ENCODE peak calls at places on chromosomes 3 and 15, in five cellular contexts. One of them, this sample, is unnamed.
A peak's percentile ranks its signal among the peaks of the same experiment; 100 is the strongest.

GRCh38 chr3:150184426-150185071 is 213.9 kb upstream of the PFN2 start:
- DNase-seq in fibroblast of lung: peak; percentile 13
- DNase-seq in CD8-positive, alpha-beta T cell: no peak
- DNase-seq in adrenal gland: no peak
- DNase-seq in mucosa of descending colon: no peak
- DNase-seq in this sample: no peak

GRCh38 chr3:190265795-190266194 is 56.5 kb downstream of the CLDN1 start:
- DNase-seq in fibroblast of lung: peak; percentile 82
- DNase-seq in CD8-positive, alpha-beta T cell: no peak
- DNase-seq in adrenal gland: no peak
- DNase-seq in mucosa of descending colon: no peak
- DNase-seq in this sample: no peak

GRCh38 chr15:100879461-100880138 is at the start of gene ALDH1A3:
- DNase-seq in fibroblast of lung: peak; percentile 70
- DNase-seq in CD8-positive, alpha-beta T cell: no peak
- DNase-seq in adrenal gland: no peak
- DNase-seq in mucosa of descending colon: peak; percentile 53
- DNase-seq in this sample: peak; percentile 83

GRCh38 chr15:29268706-29269484 is 727 bp downstream of the NSMCE3 start:
- DNase-seq in fibroblast of lung: peak; percentile 51
- DNase-seq in CD8-positive, alpha-beta T cell: peak; percentile 21
- DNase-seq in adrenal gland: peak; percentile 59
- DNase-seq in mucosa of descending colon: no peak
- DNase-seq in this sample: peak; percentile 59

GRCh38 chr3:141385386-141386079 is 17.2 kb downstream of the ZBTB38 start:
- DNase-seq in fibroblast of lung: no peak
- DNase-seq in CD8-positive, alpha-beta T cell: no peak
- DNase-seq in adrenal gland: no peak
- DNase-seq in mucosa of descending colon: no peak
- DNase-seq in this sample: no peak

GRCh38 chr3:71542548-71543370 is 40.8 kb downstream of the FOXP1 start:
- DNase-seq in fibroblast of lung: peak; percentile 96
- DNase-seq in CD8-positive, alpha-beta T cell: no peak
- DNase-seq in adrenal gland: peak; percentile 85
- DNase-seq in mucosa of descending colon: peak; percentile 86
- DNase-seq in this sample: peak; percentile 81

GRCh38 chr3:119175869-119176756 is 2.7 kb downstream of the UPK1B start:
- DNase-seq in fibroblast of lung: peak; percentile 72
- DNase-seq in CD8-positive, alpha-beta T cell: no peak
- DNase-seq in adrenal gland: no peak
- DNase-seq in mucosa of descending colon: peak; percentile 53
- DNase-seq in this sample: peak; percentile 20

GRCh38 chr3:88222343-88222742 is 72.6 kb downstream of the C3orf38 start:
- DNase-seq in fibroblast of lung: no peak
- DNase-seq in CD8-positive, alpha-beta T cell: no peak
- DNase-seq in adrenal gland: no peak
- DNase-seq in mucosa of descending colon: no peak
- DNase-seq in this sample: no peak

GRCh38 chr15:64742385-64742784 is 33.0 kb downstream of the RBPMS2 start:
- DNase-seq in fibroblast of lung: no peak
- DNase-seq in CD8-positive, alpha-beta T cell: no peak
- DNase-seq in adrenal gland: no peak
- DNase-seq in mucosa of descending colon: no peak
- DNase-seq in this sample: no peak

GRCh38 chr15:35533130-35534110 is 12.5 kb downstream of the DPH6 start:
- DNase-seq in fibroblast of lung: peak; percentile 80
- DNase-seq in CD8-positive, alpha-beta T cell: no peak
- DNase-seq in adrenal gland: no peak
- DNase-seq in mucosa of descending colon: no peak
- DNase-seq in this sample: no peak

GRCh38 chr3:43690400-43691119 is at the start of gene ABHD5:
- DNase-seq in fibroblast of lung: peak; percentile 95
- DNase-seq in CD8-positive, alpha-beta T cell: peak; percentile 93
- DNase-seq in adrenal gland: peak; percentile 88
- DNase-seq in mucosa of descending colon: peak; percentile 95
- DNase-seq in this sample: peak; percentile 96

GRCh38 chr15:90637693-90638092 is 79.5 kb upstream of the BLM start:
- DNase-seq in fibroblast of lung: no peak
- DNase-seq in CD8-positive, alpha-beta T cell: no peak
- DNase-seq in adrenal gland: no peak
- DNase-seq in mucosa of descending colon: no peak
- DNase-seq in this sample: no peak

GRCh38 chr15:85112997-85113396 is 131.3 kb downstream of the PDE8A start:
- DNase-seq in fibroblast of lung: no peak
- DNase-seq in CD8-positive, alpha-beta T cell: no peak
- DNase-seq in adrenal gland: no peak
- DNase-seq in mucosa of descending colon: no peak
- DNase-seq in this sample: no peak

GRCh38 chr3:113211370-113212154 is at the start of gene BOC:
- DNase-seq in fibroblast of lung: peak; percentile 82
- DNase-seq in CD8-positive, alpha-beta T cell: no peak
- DNase-seq in adrenal gland: no peak
- DNase-seq in mucosa of descending colon: peak; percentile 29
- DNase-seq in this sample: peak; percentile 43

GRCh38 chr3:158773845-158774542 is 27.9 kb upstream of the MFSD1 start:
- DNase-seq in fibroblast of lung: peak; percentile 78
- DNase-seq in CD8-positive, alpha-beta T cell: no peak
- DNase-seq in adrenal gland: no peak
- DNase-seq in mucosa of descending colon: no peak
- DNase-seq in this sample: no peak

GRCh38 chr15:23866832-23867231 is 179.7 kb upstream of the NDN start:
- DNase-seq in fibroblast of lung: no peak
- DNase-seq in CD8-positive, alpha-beta T cell: no peak
- DNase-seq in adrenal gland: no peak
- DNase-seq in mucosa of descending colon: no peak
- DNase-seq in this sample: no peak

GRCh38 chr3:47605646-47606045 is 27.0 kb upstream of the CSPG5 start:
- DNase-seq in fibroblast of lung: peak; percentile 74
- DNase-seq in CD8-positive, alpha-beta T cell: no peak
- DNase-seq in adrenal gland: no peak
- DNase-seq in mucosa of descending colon: no peak
- DNase-seq in this sample: no peak

GRCh38 chr3:195254454-195255175 is 16.3 kb downstream of the XXYLT1 start:
- DNase-seq in fibroblast of lung: no peak
- DNase-seq in CD8-positive, alpha-beta T cell: no peak
- DNase-seq in adrenal gland: no peak
- DNase-seq in mucosa of descending colon: no peak
- DNase-seq in this sample: no peak

GRCh38 chr3:143263844-143264243 is 144.3 kb downstream of the CHST2 start:
- DNase-seq in fibroblast of lung: no peak
- DNase-seq in CD8-positive, alpha-beta T cell: no peak
- DNase-seq in adrenal gland: no peak
- DNase-seq in mucosa of descending colon: no peak
- DNase-seq in this sample: no peak

GRCh38 chr3:138097192-138097829 is 18.1 kb downstream of the DZIP1L start:
- DNase-seq in fibroblast of lung: no peak
- DNase-seq in CD8-positive, alpha-beta T cell: no peak
- DNase-seq in adrenal gland: no peak
- DNase-seq in mucosa of descending colon: no peak
- DNase-seq in this sample: no peak

GRCh38 chr3:159928692-159929091 is 59.9 kb upstream of the IL12A start:
- DNase-seq in fibroblast of lung: peak; percentile 99
- DNase-seq in CD8-positive, alpha-beta T cell: no peak
- DNase-seq in adrenal gland: no peak
- DNase-seq in mucosa of descending colon: no peak
- DNase-seq in this sample: no peak

GRCh38 chr15:100234158-100235029 is 107.4 kb downstream of the ADAMTS17 start:
- DNase-seq in fibroblast of lung: peak; percentile 8
- DNase-seq in CD8-positive, alpha-beta T cell: no peak
- DNase-seq in adrenal gland: peak; percentile 42
- DNase-seq in mucosa of descending colon: no peak
- DNase-seq in this sample: peak; percentile 73

GRCh38 chr15:55007561-55007960 is 189.2 kb downstream of the RSL24D1 start:
- DNase-seq in fibroblast of lung: no peak
- DNase-seq in CD8-positive, alpha-beta T cell: no peak
- DNase-seq in adrenal gland: peak; percentile 30
- DNase-seq in mucosa of descending colon: no peak
- DNase-seq in this sample: no peak

GRCh38 chr3:73086071-73086494 is 24.6 kb downstream of the EBLN2 start:
- DNase-seq in fibroblast of lung: no peak
- DNase-seq in CD8-positive, alpha-beta T cell: peak; percentile 15
- DNase-seq in adrenal gland: peak; percentile 53
- DNase-seq in mucosa of descending colon: peak; percentile 60
- DNase-seq in this sample: peak; percentile 26

GRCh38 chr3:52090131-52090548 is 33.8 kb upstream of the DUSP7 start:
- DNase-seq in fibroblast of lung: peak; percentile 96
- DNase-seq in CD8-positive, alpha-beta T cell: no peak
- DNase-seq in adrenal gland: peak; percentile 40
- DNase-seq in mucosa of descending colon: peak; percentile 9
- DNase-seq in this sample: peak; percentile 48

GRCh38 chr3:160008979-160009378 is 20.3 kb downstream of the IL12A start:
- DNase-seq in fibroblast of lung: no peak
- DNase-seq in CD8-positive, alpha-beta T cell: no peak
- DNase-seq in adrenal gland: no peak
- DNase-seq in mucosa of descending colon: no peak
- DNase-seq in this sample: no peak

GRCh38 chr3:56667973-56668579 is 15.0 kb downstream of the TASOR start:
- DNase-seq in fibroblast of lung: no peak
- DNase-seq in CD8-positive, alpha-beta T cell: no peak
- DNase-seq in adrenal gland: no peak
- DNase-seq in mucosa of descending colon: no peak
- DNase-seq in this sample: no peak

GRCh38 chr15:33068007-33068441 is 126.5 kb downstream of the FMN1 start:
- DNase-seq in fibroblast of lung: no peak
- DNase-seq in CD8-positive, alpha-beta T cell: no peak
- DNase-seq in adrenal gland: peak; percentile 55
- DNase-seq in mucosa of descending colon: peak; percentile 89
- DNase-seq in this sample: peak; percentile 74

GRCh38 chr3:129213238-129213637 is 29.5 kb upstream of the CNBP start:
- DNase-seq in fibroblast of lung: no peak
- DNase-seq in CD8-positive, alpha-beta T cell: no peak
- DNase-seq in adrenal gland: no peak
- DNase-seq in mucosa of descending colon: no peak
- DNase-seq in this sample: no peak

GRCh38 chr15:58355352-58355964 is 76.3 kb upstream of the LIPC start:
- DNase-seq in fibroblast of lung: no peak
- DNase-seq in CD8-positive, alpha-beta T cell: no peak
- DNase-seq in adrenal gland: no peak
- DNase-seq in mucosa of descending colon: no peak
- DNase-seq in this sample: no peak

GRCh38 chr3:72529084-72529483 is 319.2 kb downstream of the SHQ1 start:
- DNase-seq in fibroblast of lung: no peak
- DNase-seq in CD8-positive, alpha-beta T cell: no peak
- DNase-seq in adrenal gland: no peak
- DNase-seq in mucosa of descending colon: no peak
- DNase-seq in this sample: no peak

GRCh38 chr3:24704496-24704895 is 209.8 kb upstream of the THRB start:
- DNase-seq in fibroblast of lung: peak; percentile 65
- DNase-seq in CD8-positive, alpha-beta T cell: no peak
- DNase-seq in adrenal gland: no peak
- DNase-seq in mucosa of descending colon: no peak
- DNase-seq in this sample: no peak

GRCh38 chr3:53836084-53836872 is 9.9 kb downstream of the CHDH start:
- DNase-seq in fibroblast of lung: no peak
- DNase-seq in CD8-positive, alpha-beta T cell: no peak
- DNase-seq in adrenal gland: no peak
- DNase-seq in mucosa of descending colon: no peak
- DNase-seq in this sample: no peak
- H3K4me3 ChIP-seq in fibroblast of lung: no peak overlapping the region
- H3K4me3 ChIP-seq in CD8-positive, alpha-beta T cell: no peak overlapping the region
- H3K4me3 ChIP-seq in adrenal gland: no peak overlapping the region
- H3K4me3 ChIP-seq in mucosa of descending colon: no peak overlapping the region
- H3K4me3 ChIP-seq in this sample: no peak overlapping the region

GRCh38 chr3:170848294-170848917 is 21.6 kb downstream of the RPL22L1 start:
- DNase-seq in fibroblast of lung: peak; percentile 30
- DNase-seq in CD8-positive, alpha-beta T cell: no peak
- DNase-seq in adrenal gland: no peak
- DNase-seq in mucosa of descending colon: no peak
- DNase-seq in this sample: no peak
- TF ChIP-seq CTCF in fibroblast of lung: peak; percentile 37
- TF ChIP-seq CTCF in CD8-positive, alpha-beta T cell: no peak
- TF ChIP-seq CTCF in adrenal gland: peak; percentile 25
- TF ChIP-seq CTCF in mucosa of descending colon: no peak
- TF ChIP-seq CTCF in this sample: peak; percentile 22

DNA sequence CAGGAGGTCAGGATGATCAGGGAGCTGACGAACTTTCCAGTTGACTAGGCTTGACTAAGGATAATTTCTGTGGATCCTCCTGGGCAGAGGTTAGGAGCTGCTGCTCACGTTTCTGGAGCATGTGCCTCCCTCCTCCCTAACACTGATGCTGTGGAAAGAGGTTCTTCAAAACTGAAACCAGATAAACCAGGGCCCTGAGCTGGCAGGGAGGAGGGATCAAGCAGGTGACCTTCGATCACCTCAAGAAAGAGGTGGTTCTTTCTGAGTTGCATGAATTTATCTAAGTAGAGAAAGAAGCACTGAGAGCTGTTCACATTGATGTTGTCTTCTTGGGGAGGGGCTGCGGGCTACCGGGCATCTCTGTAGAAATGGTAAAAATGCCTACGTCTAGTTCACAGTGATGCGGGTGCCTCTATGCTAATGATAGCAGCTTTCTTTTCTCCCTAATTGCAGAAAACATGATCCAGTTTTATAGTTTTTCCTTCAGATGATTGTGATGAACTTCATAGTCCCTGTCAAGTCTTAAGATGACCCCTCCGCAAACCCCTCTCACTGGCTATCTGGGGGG is 332.7 kb upstream of the LRRFIP2 start:
- DNase-seq in fibroblast of lung: no peak
- DNase-seq in CD8-positive, alpha-beta T cell: no peak
- DNase-seq in adrenal gland: no peak
- DNase-seq in mucosa of descending colon: no peak
- DNase-seq in this sample: no peak
- H3K4me1 ChIP-seq in fibroblast of lung: no peaks in the 10 kb centered on the region
- H3K4me1 ChIP-seq in CD8-positive, alpha-beta T cell: no peaks in the 10 kb centered on the region
- H3K4me1 ChIP-seq in adrenal gland: peaks cover 55% of the 10 kb centered on the region
- H3K4me1 ChIP-seq in mucosa of descending colon: no peaks in the 10 kb centered on the region
- H3K4me1 ChIP-seq in this sample: peaks cover 14% of the 10 kb centered on the region

DNA sequence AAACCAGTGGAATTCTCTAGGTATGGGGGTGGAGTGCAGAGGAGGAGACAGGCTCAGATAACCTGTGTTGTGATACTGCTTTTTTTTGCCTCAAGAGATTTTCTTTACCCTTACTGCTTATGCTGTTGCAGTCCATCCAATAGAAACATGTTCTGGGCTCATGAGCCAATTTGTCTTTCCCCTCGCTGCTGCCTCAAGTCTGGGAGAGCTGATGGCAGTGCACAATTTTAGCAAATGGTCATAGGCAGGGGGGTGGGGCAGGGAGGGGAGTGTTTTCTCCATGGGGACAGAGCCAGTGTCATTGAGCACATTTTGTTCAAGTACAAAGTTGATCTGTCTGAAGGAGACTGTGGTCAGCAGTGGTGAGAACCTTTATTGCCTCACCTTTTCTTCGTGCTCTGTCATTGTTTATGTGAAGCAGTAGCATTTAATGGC is 134.9 kb downstream of the MBNL1 start:
- DNase-seq in fibroblast of lung: peak; percentile 45
- DNase-seq in CD8-positive, alpha-beta T cell: no peak
- DNase-seq in adrenal gland: peak; percentile 30
- DNase-seq in mucosa of descending colon: no peak
- DNase-seq in this sample: peak; percentile 86
- H3K4me3 ChIP-seq in fibroblast of lung: no peak overlapping the region
- H3K4me3 ChIP-seq in CD8-positive, alpha-beta T cell: no peak overlapping the region
- H3K4me3 ChIP-seq in adrenal gland: no peak overlapping the region
- H3K4me3 ChIP-seq in mucosa of descending colon: no peak overlapping the region
- H3K4me3 ChIP-seq in this sample: peak overlapping the region; percentile 51